ENCODE peak calls at places on chromosomes 1 and 21, in four cellular contexts. One of them, this sample, is unnamed.

GRCh38 chr1:108913105-108913948 is 36.5 kb downstream of the GPSM2 start:
- DNase-seq in Karpas-422: no peak
- DNase-seq in K562: peak
- DNase-seq in astrocyte: no peak
- DNase-seq in this sample: no peak

GRCh38 chr1:34907487-34908090 is 21.9 kb downstream of the DLGAP3 start:
- DNase-seq in Karpas-422: peak
- DNase-seq in K562: no peak
- DNase-seq in astrocyte: no peak
- DNase-seq in this sample: no peak

GRCh38 chr1:168637350-168637991 is 61.1 kb downstream of the XCL1 start:
- DNase-seq in Karpas-422: peak
- DNase-seq in K562: peak
- DNase-seq in astrocyte: no peak
- DNase-seq in this sample: peak

GRCh38 chr1:39335278-39335677 is 130.8 kb downstream of the MACF1 start:
- DNase-seq in Karpas-422: no peak
- DNase-seq in K562: no peak
- DNase-seq in astrocyte: no peak
- DNase-seq in this sample: no peak

GRCh38 chr1:34663031-34663430 is 91.8 kb upstream of the GJB5 start:
- DNase-seq in Karpas-422: no peak
- DNase-seq in K562: no peak
- DNase-seq in astrocyte: no peak
- DNase-seq in this sample: no peak

GRCh38 chr21:41642399-41642798 is 124.5 kb downstream of the RIPK4 start:
- DNase-seq in Karpas-422: no peak
- DNase-seq in K562: no peak
- DNase-seq in astrocyte: peak
- DNase-seq in this sample: no peak

GRCh38 chr1:247415423-247416361 is at the start of gene NLRP3:
- DNase-seq in Karpas-422: no peak
- DNase-seq in K562: no peak
- DNase-seq in astrocyte: no peak
- DNase-seq in this sample: no peak

GRCh38 chr1:202148391-202148790 is 3.9 kb upstream of the ARL8A start:
- DNase-seq in Karpas-422: no peak
- DNase-seq in K562: no peak
- DNase-seq in astrocyte: no peak
- DNase-seq in this sample: no peak

GRCh38 chr1:20184997-20185833 is 681 bp upstream of the UBXN10 start:
- DNase-seq in Karpas-422: no peak
- DNase-seq in K562: peak
- DNase-seq in astrocyte: no peak
- DNase-seq in this sample: no peak

GRCh38 chr1:59673575-59674467 is 140.9 kb upstream of the HOOK1 start:
- DNase-seq in Karpas-422: no peak
- DNase-seq in K562: no peak
- DNase-seq in astrocyte: no peak
- DNase-seq in this sample: no peak

GRCh38 chr21:44947111-44947929 is 7.5 kb downstream of the SLX9 start:
- DNase-seq in Karpas-422: no peak
- DNase-seq in K562: no peak
- DNase-seq in astrocyte: no peak
- DNase-seq in this sample: no peak

GRCh38 chr1:60809204-60809985 is 273.0 kb upstream of the NFIA start:
- DNase-seq in Karpas-422: no peak
- DNase-seq in K562: no peak
- DNase-seq in astrocyte: peak
- DNase-seq in this sample: no peak

GRCh38 chr1:59138402-59138801 is 158.5 kb upstream of the FGGY start:
- DNase-seq in Karpas-422: no peak
- DNase-seq in K562: no peak
- DNase-seq in astrocyte: no peak
- DNase-seq in this sample: no peak

GRCh38 chr1:200429221-200429751 is 19.4 kb upstream of the ZNF281 start:
- DNase-seq in Karpas-422: no peak
- DNase-seq in K562: no peak
- DNase-seq in astrocyte: peak
- DNase-seq in this sample: no peak

GRCh38 chr1:200428482-200429205 is 18.8 kb upstream of the ZNF281 start:
- DNase-seq in Karpas-422: no peak
- DNase-seq in K562: no peak
- DNase-seq in astrocyte: peak
- DNase-seq in this sample: no peak

GRCh38 chr1:200426196-200426595 is 16.4 kb upstream of the ZNF281 start:
- DNase-seq in Karpas-422: no peak
- DNase-seq in K562: peak
- DNase-seq in astrocyte: no peak
- DNase-seq in this sample: no peak

GRCh38 chr1:200423235-200423634 is 13.4 kb upstream of the ZNF281 start:
- DNase-seq in Karpas-422: no peak
- DNase-seq in K562: no peak
- DNase-seq in astrocyte: no peak
- DNase-seq in this sample: no peak

DNA sequence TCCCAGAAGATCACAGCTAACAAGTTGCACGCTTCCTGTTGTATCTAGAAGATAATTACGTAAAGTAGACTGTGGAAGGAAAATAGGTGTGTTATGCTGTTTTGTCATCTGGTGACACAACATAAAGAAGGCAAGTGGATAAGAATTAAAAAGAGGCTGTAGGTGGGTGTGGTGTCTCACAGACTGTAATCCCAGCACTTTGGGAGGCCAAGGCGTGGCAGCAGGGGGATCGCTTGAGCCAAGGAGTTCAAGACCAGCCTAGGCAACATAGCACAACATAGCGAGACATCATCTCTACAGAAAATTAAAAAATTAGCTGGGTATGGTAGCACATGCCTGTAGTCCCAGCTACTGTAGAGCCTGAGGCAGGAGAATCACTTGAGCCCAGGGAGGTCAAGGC is 17.9 kb upstream of the ZNF281 start:
- DNase-seq in Karpas-422: no peak
- DNase-seq in K562: no peak
- DNase-seq in astrocyte: no peak
- DNase-seq in this sample: no peak
- H2AFZ ChIP-seq in Karpas-422: no peak
- H2AFZ ChIP-seq in K562: no peak
- H2AFZ ChIP-seq in astrocyte: no peak
- H2AFZ ChIP-seq in this sample: no peak

GRCh38 chr1:211328866-211329265 is 2.2 kb downstream of the TRAF5 start:
- DNase-seq in Karpas-422: no peak
- DNase-seq in K562: no peak
- DNase-seq in astrocyte: no peak
- DNase-seq in this sample: no peak
- H2AFZ ChIP-seq in Karpas-422: peak
- H2AFZ ChIP-seq in K562: no peak
- H2AFZ ChIP-seq in astrocyte: no peak
- H2AFZ ChIP-seq in this sample: no peak

DNA sequence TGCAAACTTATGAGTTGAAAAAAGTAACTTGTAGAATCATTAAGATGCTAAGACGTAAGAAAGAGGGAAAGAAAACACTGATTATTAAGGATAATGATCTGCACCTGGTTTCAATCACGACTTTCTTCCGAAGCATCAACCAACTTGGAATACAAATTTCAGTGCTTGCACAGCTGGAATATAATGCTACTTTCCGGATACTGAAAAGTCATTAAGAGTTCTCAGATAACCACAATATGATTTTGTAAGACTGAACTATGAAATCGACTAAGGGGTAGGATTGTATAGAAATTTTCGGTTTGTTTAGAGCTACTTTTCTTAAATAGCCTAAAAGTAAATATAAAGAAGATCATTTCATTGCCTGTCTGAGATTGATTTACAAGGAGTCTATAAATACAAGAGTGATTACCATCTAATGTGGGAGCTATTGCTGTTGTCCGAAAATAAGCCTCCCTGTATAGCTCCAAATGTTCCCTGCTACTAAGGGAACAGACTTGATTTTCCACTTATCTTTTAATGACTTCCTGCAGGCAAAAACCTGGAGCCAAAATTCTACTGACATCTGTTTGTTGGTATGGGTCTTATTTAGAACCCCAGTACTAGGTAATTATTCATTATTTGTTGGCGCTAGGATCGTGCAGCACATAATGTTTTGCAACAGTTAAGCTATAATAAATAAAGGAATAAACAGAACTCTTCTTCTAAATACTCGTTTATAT is 673.2 kb downstream of the KCNT2 start:
- DNase-seq in Karpas-422: no peak
- DNase-seq in K562: no peak
- DNase-seq in astrocyte: no peak
- DNase-seq in this sample: no peak
- H2AFZ ChIP-seq in Karpas-422: no peak
- H2AFZ ChIP-seq in K562: no peak
- H2AFZ ChIP-seq in astrocyte: no peak
- H2AFZ ChIP-seq in this sample: no peak

DNA sequence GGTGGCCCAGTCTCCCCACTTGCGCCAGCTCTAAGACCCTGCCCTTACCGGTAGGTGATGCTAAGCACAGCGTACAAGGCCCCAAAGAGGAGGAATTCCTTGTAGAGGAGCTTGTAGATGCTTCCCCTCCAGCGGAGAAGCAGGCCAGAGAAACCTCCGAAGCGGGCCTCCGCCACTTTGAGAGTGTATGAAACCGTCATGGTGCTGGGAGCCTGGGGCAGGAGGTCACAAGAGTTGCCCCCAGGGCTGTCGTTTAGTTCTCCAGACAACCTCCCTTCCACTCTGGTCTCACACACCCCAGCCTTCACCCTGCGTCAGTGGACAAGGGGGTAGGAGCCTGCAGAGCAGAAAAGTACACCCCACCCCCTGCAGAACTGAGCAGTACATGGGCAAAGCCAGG is 464 bp downstream of the BEST4 start:
- DNase-seq in Karpas-422: no peak
- DNase-seq in K562: no peak
- DNase-seq in astrocyte: no peak
- DNase-seq in this sample: no peak
- H2AFZ ChIP-seq in Karpas-422: no peak
- H2AFZ ChIP-seq in K562: no peak
- H2AFZ ChIP-seq in astrocyte: no peak
- H2AFZ ChIP-seq in this sample: no peak

GRCh38 chr1:55645286-55645685 is 430.1 kb upstream of the USP24 start:
- DNase-seq in Karpas-422: no peak
- DNase-seq in K562: no peak
- DNase-seq in astrocyte: no peak
- DNase-seq in this sample: no peak

GRCh38 chr1:55640708-55641473 is 425.7 kb upstream of the USP24 start:
- DNase-seq in Karpas-422: peak
- DNase-seq in K562: peak
- DNase-seq in astrocyte: no peak
- DNase-seq in this sample: peak

GRCh38 chr1:55650449-55650848 is 435.3 kb upstream of the USP24 start:
- DNase-seq in Karpas-422: no peak
- DNase-seq in K562: no peak
- DNase-seq in astrocyte: peak
- DNase-seq in this sample: no peak

GRCh38 chr1:55646181-55646580 is 431.0 kb upstream of the USP24 start:
- DNase-seq in Karpas-422: no peak
- DNase-seq in K562: no peak
- DNase-seq in astrocyte: no peak
- DNase-seq in this sample: no peak
- H2AFZ ChIP-seq in Karpas-422: no peak
- H2AFZ ChIP-seq in K562: no peak
- H2AFZ ChIP-seq in astrocyte: no peak
- H2AFZ ChIP-seq in this sample: no peak

GRCh38 chr1:114510235-114511047 is 562 bp downstream of the TRIM33 start:
- DNase-seq in Karpas-422: peak
- DNase-seq in K562: peak
- DNase-seq in astrocyte: peak
- DNase-seq in this sample: peak
- H2AFZ ChIP-seq in Karpas-422: no peak
- H2AFZ ChIP-seq in K562: peak
- H2AFZ ChIP-seq in astrocyte: peak
- H2AFZ ChIP-seq in this sample: peak

DNA sequence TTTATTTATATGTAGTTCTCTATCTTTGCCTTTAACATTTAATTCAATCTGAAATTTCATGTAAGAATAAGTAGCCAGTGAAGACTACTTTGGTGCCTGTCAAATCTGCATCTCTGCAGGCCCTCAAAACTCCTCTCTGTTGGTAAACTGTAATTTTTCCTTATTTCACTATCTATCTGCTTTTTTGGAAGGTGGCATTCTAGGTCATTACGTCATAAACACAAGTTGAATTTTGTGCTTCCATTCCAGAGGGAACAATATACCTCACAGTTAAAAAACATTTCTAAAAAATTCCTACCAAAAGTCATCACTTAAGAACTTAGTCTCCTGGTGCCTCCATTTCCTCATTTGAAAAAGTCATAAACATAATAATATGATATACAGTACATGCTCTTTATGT is 176.0 kb downstream of the GABPA start:
- DNase-seq in Karpas-422: no peak
- DNase-seq in K562: no peak
- DNase-seq in astrocyte: no peak
- DNase-seq in this sample: no peak
- H2AFZ ChIP-seq in Karpas-422: no peak
- H2AFZ ChIP-seq in K562: no peak
- H2AFZ ChIP-seq in astrocyte: no peak
- H2AFZ ChIP-seq in this sample: no peak

GRCh38 chr1:184388671-184389292 is 2.0 kb downstream of the C1orf21 start:
- DNase-seq in Karpas-422: no peak
- DNase-seq in K562: no peak
- DNase-seq in astrocyte: no peak
- DNase-seq in this sample: no peak

GRCh38 chr1:184387871-184388670 is 1.2 kb downstream of the C1orf21 start:
- DNase-seq in Karpas-422: no peak
- DNase-seq in K562: no peak
- DNase-seq in astrocyte: peak
- DNase-seq in this sample: peak

GRCh38 chr1:184387069-184387870 is 441 bp downstream of the C1orf21 start:
- DNase-seq in Karpas-422: no peak
- DNase-seq in K562: no peak
- DNase-seq in astrocyte: no peak
- DNase-seq in this sample: peak

GRCh38 chr1:184385863-184386262 is 966 bp upstream of the C1orf21 start:
- DNase-seq in Karpas-422: no peak
- DNase-seq in K562: no peak
- DNase-seq in astrocyte: no peak
- DNase-seq in this sample: no peak

GRCh38 chr1:184386271-184387068 is at the start of gene C1orf21:
- DNase-seq in Karpas-422: no peak
- DNase-seq in K562: peak
- DNase-seq in astrocyte: peak
- DNase-seq in this sample: peak
- H2AFZ ChIP-seq in Karpas-422: no peak
- H2AFZ ChIP-seq in K562: peak
- H2AFZ ChIP-seq in astrocyte: peak
- H2AFZ ChIP-seq in this sample: peak

This sample was measured in MM.1S.